ENCODE peak calls at places on chromosome 19, in nine cellular contexts. Q, K, X, T, E, J, S, V and H are unnamed samples.

GRCh38 chr19:34482380-34483250 is 1.1 kb downstream of the WTIP start:
- DNase-seq in Q (no peak), K (no peak), X (no peak), T (no peak), E (peak; percentile 64), J (peak; percentile 31), S (no peak), V (no peak), H (no peak)

GRCh38 chr19:50723735-50724521 is 764 bp downstream of the CLEC11A start:
- DNase-seq in Q (no peak), K (no peak), X (no peak), T (no peak), E (no peak), J (no peak), S (no peak), V (no peak), H (no peak)

GRCh38 chr19:11735375-11735774 is 3.4 kb downstream of the ZNF823 start:
- DNase-seq in Q (no peak), K (no peak), X (no peak), T (no peak), E (no peak), J (peak; percentile 43), S (no peak), V (peak; percentile 27), H (no peak)

GRCh38 chr19:27972291-27973040 is 1240.5 kb downstream of the UQCRFS1 start:
- DNase-seq in Q (no peak), K (no peak), X (no peak), T (no peak), E (no peak), J (no peak), S (no peak), V (peak; percentile 41), H (peak; percentile 33)

GRCh38 chr19:51043497-51043896 is 8.7 kb upstream of the KLK12 start:
- DNase-seq in Q (no peak), K (no peak), X (no peak), T (no peak), E (no peak), J (no peak), S (no peak), V (no peak), H (no peak)

GRCh38 chr19:3840804-3841203 is 28.0 kb downstream of the ZFR2 start:
- DNase-seq in Q (no peak), K (no peak), X (no peak), T (no peak), E (no peak), J (no peak), S (no peak), V (no peak), H (no peak)

GRCh38 chr19:35959968-35960320 is 23.8 kb downstream of the LRFN3 start:
- DNase-seq in Q (no peak), K (no peak), X (no peak), T (no peak), E (no peak), J (no peak), S (no peak), V (no peak), H (no peak)

GRCh38 chr19:46913852-46914430 is 53.1 kb downstream of the ARHGAP35 start:
- DNase-seq in Q (no peak), K (no peak), X (no peak), T (no peak), E (no peak), J (no peak), S (no peak), V (peak; percentile 34), H (no peak)

GRCh38 chr19:8569066-8569761 is 8.0 kb downstream of the MYO1F start:
- DNase-seq in Q (peak; percentile 53), K (no peak), X (no peak), T (peak; percentile 41), E (no peak), J (peak; percentile 42), S (peak; percentile 67), V (peak; percentile 96), H (peak; percentile 74)

GRCh38 chr19:1647664-1648155 is 4.7 kb downstream of the TCF3 start:
- DNase-seq in Q (no peak), K (no peak), X (no peak), T (no peak), E (no peak), J (no peak), S (no peak), V (no peak), H (no peak)
- H3K27ac ChIP-seq in Q (no peak overlapping the region), K (no peak overlapping the region), X (no peak overlapping the region), T (no peak overlapping the region), E (no peak overlapping the region), J (peak overlapping the region; percentile 93), S (no peak overlapping the region), V (no peak overlapping the region), H (no peak overlapping the region)

GRCh38 chr19:18519962-18520847 is 1.7 kb downstream of the ELL start:
- DNase-seq in Q (peak; percentile 80), K (peak; percentile 78), X (no peak), T (no peak), E (peak; percentile 66), J (peak; percentile 80), S (peak; percentile 46), V (peak; percentile 90), H (peak; percentile 31)
- H3K27ac ChIP-seq in Q (peak overlapping the region; percentile 99), K (peak overlapping the region; percentile 90), X (peak overlapping the region; percentile 94), T (peak overlapping the region; percentile 97), E (peak overlapping the region; percentile 80), J (peak overlapping the region; percentile 97), S (peak overlapping the region; percentile 90), V (peak overlapping the region; percentile 90), H (peak overlapping the region; percentile 96)

GRCh38 chr19:1240925-1241324 is 626 bp upstream of the ATP5F1D start:
- DNase-seq in Q (no peak), K (no peak), X (no peak), T (no peak), E (no peak), J (no peak), S (no peak), V (no peak), H (no peak)
- H3K27ac ChIP-seq in Q (peak overlapping the region; percentile 92), K (peak overlapping the region; percentile 69), X (peak overlapping the region; percentile 84), T (peak overlapping the region; percentile 92), E (no peak overlapping the region), J (peak overlapping the region; percentile 100), S (no peak overlapping the region), V (no peak overlapping the region), H (peak overlapping the region; percentile 59)

GRCh38 chr19:39736088-39736487 is 1.7 kb downstream of the CLC start:
- DNase-seq in Q (no peak), K (no peak), X (no peak), T (no peak), E (no peak), J (no peak), S (no peak), V (no peak), H (no peak)

GRCh38 chr19:39737351-39737750 is 478 bp downstream of the CLC start:
- DNase-seq in Q (no peak), K (no peak), X (no peak), T (no peak), E (no peak), J (no peak), S (no peak), V (peak; percentile 3), H (no peak)

GRCh38 chr19:39733841-39734240 is 4.0 kb downstream of the CLC start:
- DNase-seq in Q (no peak), K (no peak), X (no peak), T (no peak), E (no peak), J (no peak), S (no peak), V (no peak), H (no peak)

GRCh38 chr19:39737929-39738328 is at the start of gene CLC:
- DNase-seq in Q (no peak), K (no peak), X (no peak), T (no peak), E (no peak), J (no peak), S (no peak), V (no peak), H (no peak)

GRCh38 chr19:39735688-39736087 is 2.1 kb downstream of the CLC start:
- DNase-seq in Q (no peak), K (no peak), X (no peak), T (no peak), E (no peak), J (no peak), S (no peak), V (no peak), H (no peak)
- H3K27ac ChIP-seq in Q (no peak overlapping the region), K (no peak overlapping the region), X (no peak overlapping the region), T (no peak overlapping the region), E (no peak overlapping the region), J (no peak overlapping the region), S (no peak overlapping the region), V (no peak overlapping the region), H (no peak overlapping the region)

DNA sequence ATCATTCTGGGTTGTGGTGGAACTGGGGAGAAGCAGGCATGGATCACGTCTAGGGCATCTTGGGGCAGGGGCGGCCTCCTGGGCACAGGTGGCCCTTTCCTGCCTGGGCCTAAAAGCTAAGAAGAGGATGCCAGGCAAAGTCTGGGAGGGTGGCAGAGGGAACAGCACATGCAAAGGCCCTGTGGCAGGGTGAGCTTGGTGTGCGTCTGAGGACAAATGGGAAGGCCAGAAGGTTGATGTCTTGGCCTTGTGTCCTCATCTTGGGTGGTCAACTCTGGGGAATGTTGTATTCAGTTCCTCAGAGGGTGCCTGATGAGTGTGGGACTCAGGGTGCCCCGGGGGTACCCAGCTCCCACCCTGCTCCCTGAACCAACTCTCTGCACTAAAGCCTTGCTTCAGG is 5.4 kb upstream of the PLK5 start:
- DNase-seq in Q (no peak), K (no peak), X (no peak), T (no peak), E (no peak), J (no peak), S (no peak), V (no peak), H (no peak)
- H3K27ac ChIP-seq in Q (no peak overlapping the region), K (no peak overlapping the region), X (no peak overlapping the region), T (no peak overlapping the region), E (no peak overlapping the region), J (no peak overlapping the region), S (no peak overlapping the region), V (no peak overlapping the region), H (no peak overlapping the region)

DNA sequence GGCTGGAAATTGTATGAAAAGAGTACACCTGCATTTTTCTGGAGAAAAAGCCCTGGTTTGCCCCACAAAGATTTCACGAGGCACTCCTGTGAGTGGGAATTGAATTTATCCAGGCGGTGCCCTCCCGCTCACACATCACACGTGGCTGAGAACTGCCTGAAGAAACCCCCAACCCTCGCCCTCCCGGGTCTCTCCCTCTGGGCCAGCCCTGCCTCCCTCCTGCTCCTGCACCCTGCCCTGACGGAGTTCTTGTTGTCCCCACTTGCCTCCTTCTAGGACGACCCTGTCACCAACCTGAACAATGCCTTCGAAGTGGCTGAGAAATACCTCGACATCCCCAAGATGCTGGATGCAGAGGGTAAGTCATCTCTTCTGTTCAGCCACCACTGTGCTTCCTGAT is 35.2 kb downstream of the CAPN12 start:
- DNase-seq in Q (no peak), K (no peak), X (no peak), T (no peak), E (no peak), J (no peak), S (no peak), V (no peak), H (no peak)
- H3K27ac ChIP-seq in Q (peak overlapping the region; percentile 43), K (peak overlapping the region; percentile 65), X (peak overlapping the region; percentile 82), T (peak overlapping the region; percentile 79), E (peak overlapping the region; percentile 20), J (peak overlapping the region; percentile 87), S (no peak overlapping the region), V (no peak overlapping the region), H (peak overlapping the region; percentile 68)

DNA sequence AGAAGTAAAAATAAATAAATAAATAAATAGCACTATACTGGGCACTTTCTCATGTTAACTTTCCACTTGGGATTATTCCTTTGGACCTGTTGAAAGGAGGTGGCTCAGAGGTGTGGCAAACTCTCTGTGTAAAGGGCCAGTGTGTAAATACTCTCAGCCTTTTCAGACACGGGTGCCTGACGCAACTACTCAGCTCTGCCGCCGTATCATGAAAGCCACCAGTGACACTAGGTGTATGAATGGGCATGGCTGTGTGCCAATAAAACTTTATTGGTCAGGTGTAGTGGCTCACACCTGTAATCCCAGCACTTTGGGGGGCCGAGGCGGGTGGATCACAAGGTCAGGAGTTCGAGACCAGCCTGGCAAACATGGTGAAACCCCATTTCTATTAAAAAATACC is 20.1 kb upstream of the SLC39A3 start:
- DNase-seq in Q (no peak), K (no peak), X (no peak), T (no peak), E (no peak), J (no peak), S (no peak), V (no peak), H (no peak)
- H3K27ac ChIP-seq in Q (no peak overlapping the region), K (no peak overlapping the region), X (no peak overlapping the region), T (no peak overlapping the region), E (no peak overlapping the region), J (no peak overlapping the region), S (no peak overlapping the region), V (no peak overlapping the region), H (no peak overlapping the region)